ENCODE peak calls at places on chromosome 2, in five cellular contexts. One of them, this sample, is unnamed.

GRCh38 chr2:37343537-37344434 is 644 bp upstream of the QPCT start:
- DNase-seq in posterior vena cava: no peak
- DNase-seq in sciatic nerve: no peak
- DNase-seq in thyroid gland: no peak
- DNase-seq in amygdala: no peak
- DNase-seq in this sample: no peak

GRCh38 chr2:10217499-10217861 is 85.2 kb upstream of the HPCAL1 start:
- DNase-seq in posterior vena cava: peak
- DNase-seq in sciatic nerve: no peak
- DNase-seq in thyroid gland: no peak
- DNase-seq in amygdala: no peak
- DNase-seq in this sample: no peak

GRCh38 chr2:94923196-94923595 is 52.0 kb downstream of the TEKT4 start:
- DNase-seq in amygdala: no peak
- DNase-seq in sciatic nerve: no peak
- DNase-seq in posterior vena cava: no peak
- DNase-seq in thyroid gland: no peak
- DNase-seq in this sample: no peak

GRCh38 chr2:234764378-234764777 is 187.4 kb upstream of the SH3BP4 start:
- DNase-seq in amygdala: no peak
- DNase-seq in posterior vena cava: no peak
- DNase-seq in sciatic nerve: no peak
- DNase-seq in thyroid gland: no peak
- DNase-seq in this sample: no peak

GRCh38 chr2:133045787-133046186 is 375.8 kb upstream of the LYPD1 start:
- DNase-seq in posterior vena cava: no peak
- DNase-seq in sciatic nerve: no peak
- DNase-seq in thyroid gland: no peak
- DNase-seq in amygdala: no peak
- DNase-seq in this sample: no peak

GRCh38 chr2:190657474-190658252 is 8.8 kb downstream of the NAB1 start:
- DNase-seq in sciatic nerve: no peak
- DNase-seq in amygdala: no peak
- DNase-seq in thyroid gland: no peak
- DNase-seq in posterior vena cava: no peak
- DNase-seq in this sample: no peak

GRCh38 chr2:137888845-137889244 is 75.4 kb upstream of the HNMT start:
- DNase-seq in amygdala: no peak
- DNase-seq in posterior vena cava: no peak
- DNase-seq in sciatic nerve: no peak
- DNase-seq in thyroid gland: peak
- DNase-seq in this sample: no peak

GRCh38 chr2:24571828-24572442 is 80.9 kb downstream of the NCOA1 start:
- DNase-seq in amygdala: no peak
- DNase-seq in posterior vena cava: no peak
- DNase-seq in thyroid gland: no peak
- DNase-seq in sciatic nerve: no peak
- DNase-seq in this sample: no peak

GRCh38 chr2:54279385-54279784 is 23.4 kb upstream of the TSPYL6 start:
- DNase-seq in sciatic nerve: no peak
- DNase-seq in posterior vena cava: no peak
- DNase-seq in thyroid gland: no peak
- DNase-seq in amygdala: no peak
- DNase-seq in this sample: no peak

GRCh38 chr2:136049991-136050573 is 64.7 kb upstream of the DARS1 start:
- DNase-seq in thyroid gland: no peak
- DNase-seq in posterior vena cava: no peak
- DNase-seq in amygdala: no peak
- DNase-seq in sciatic nerve: no peak
- DNase-seq in this sample: no peak

GRCh38 chr2:140643761-140644187 is 1487.0 kb downstream of the LRP1B start:
- DNase-seq in sciatic nerve: no peak
- DNase-seq in posterior vena cava: no peak
- DNase-seq in amygdala: no peak
- DNase-seq in thyroid gland: no peak
- DNase-seq in this sample: no peak

GRCh38 chr2:160205511-160205910 is 5.4 kb upstream of the ITGB6 start:
- DNase-seq in amygdala: no peak
- DNase-seq in sciatic nerve: no peak
- DNase-seq in posterior vena cava: peak
- DNase-seq in thyroid gland: peak
- DNase-seq in this sample: no peak

GRCh38 chr2:235605999-235606715 is 112.3 kb downstream of the AGAP1 start:
- DNase-seq in amygdala: no peak
- DNase-seq in thyroid gland: no peak
- DNase-seq in posterior vena cava: peak
- DNase-seq in sciatic nerve: no peak
- DNase-seq in this sample: no peak

GRCh38 chr2:28224648-28225471 is 167.8 kb upstream of the FOSL2 start:
- DNase-seq in thyroid gland: no peak
- DNase-seq in posterior vena cava: no peak
- DNase-seq in sciatic nerve: no peak
- DNase-seq in amygdala: peak
- DNase-seq in this sample: no peak

GRCh38 chr2:71746946-71747501 is 293.7 kb downstream of the DYSF start:
- DNase-seq in thyroid gland: peak
- DNase-seq in amygdala: no peak
- DNase-seq in sciatic nerve: no peak
- DNase-seq in posterior vena cava: peak
- DNase-seq in this sample: no peak

GRCh38 chr2:49936965-49937364 is 782.6 kb upstream of the FSHR start:
- DNase-seq in sciatic nerve: no peak
- DNase-seq in thyroid gland: no peak
- DNase-seq in posterior vena cava: no peak
- DNase-seq in amygdala: no peak
- DNase-seq in this sample: no peak

GRCh38 chr2:156340818-156341481 is 8.4 kb upstream of the NR4A2 start:
- DNase-seq in posterior vena cava: no peak
- DNase-seq in amygdala: no peak
- DNase-seq in sciatic nerve: peak
- DNase-seq in thyroid gland: no peak
- DNase-seq in this sample: peak

GRCh38 chr2:97693476-97693875 is 19.9 kb upstream of the ZAP70 start:
- DNase-seq in amygdala: no peak
- DNase-seq in posterior vena cava: no peak
- DNase-seq in sciatic nerve: no peak
- DNase-seq in thyroid gland: no peak
- DNase-seq in this sample: no peak

GRCh38 chr2:85799215-85799956 is 45.6 kb downstream of the ATOH8 start:
- DNase-seq in sciatic nerve: no peak
- DNase-seq in thyroid gland: no peak
- DNase-seq in posterior vena cava: no peak
- DNase-seq in amygdala: no peak
- DNase-seq in this sample: no peak

GRCh38 chr2:43469094-43469493 is 126.7 kb downstream of the THADA start:
- DNase-seq in amygdala: no peak
- DNase-seq in sciatic nerve: no peak
- DNase-seq in posterior vena cava: no peak
- DNase-seq in thyroid gland: no peak
- DNase-seq in this sample: no peak

GRCh38 chr2:27118525-27119329 is at the start of gene CGREF1:
- DNase-seq in sciatic nerve: no peak
- DNase-seq in thyroid gland: no peak
- DNase-seq in amygdala: peak
- DNase-seq in posterior vena cava: peak
- DNase-seq in this sample: no peak

GRCh38 chr2:26724004-26724750 is 31.7 kb downstream of the KCNK3 start:
- DNase-seq in amygdala: no peak
- DNase-seq in thyroid gland: peak
- DNase-seq in sciatic nerve: peak
- DNase-seq in posterior vena cava: peak
- DNase-seq in this sample: no peak

GRCh38 chr2:54318810-54319209 is 62.8 kb upstream of the TSPYL6 start:
- DNase-seq in posterior vena cava: no peak
- DNase-seq in amygdala: no peak
- DNase-seq in thyroid gland: no peak
- DNase-seq in sciatic nerve: no peak
- DNase-seq in this sample: no peak

GRCh38 chr2:127043367-127044164 is 63.4 kb downstream of the BIN1 start:
- DNase-seq in amygdala: no peak
- DNase-seq in thyroid gland: no peak
- DNase-seq in sciatic nerve: no peak
- DNase-seq in posterior vena cava: no peak
- DNase-seq in this sample: no peak

GRCh38 chr2:104734937-104735586 is 118.9 kb upstream of the POU3F3 start:
- DNase-seq in posterior vena cava: no peak
- DNase-seq in amygdala: no peak
- DNase-seq in sciatic nerve: no peak
- DNase-seq in thyroid gland: no peak
- DNase-seq in this sample: peak

GRCh38 chr2:105375001-105375561 is 23.8 kb downstream of the FHL2 start:
- DNase-seq in amygdala: no peak
- DNase-seq in thyroid gland: no peak
- DNase-seq in sciatic nerve: no peak
- DNase-seq in posterior vena cava: no peak
- DNase-seq in this sample: no peak

GRCh38 chr2:145431181-145431951 is 911.4 kb upstream of the ZEB2 start:
- DNase-seq in posterior vena cava: no peak
- DNase-seq in thyroid gland: no peak
- DNase-seq in sciatic nerve: no peak
- DNase-seq in amygdala: no peak
- DNase-seq in this sample: no peak

GRCh38 chr2:210859314-210859713 is 302.9 kb downstream of the CPS1 start:
- DNase-seq in thyroid gland: no peak
- DNase-seq in amygdala: no peak
- DNase-seq in sciatic nerve: no peak
- DNase-seq in posterior vena cava: no peak
- DNase-seq in this sample: no peak

GRCh38 chr2:55096586-55096985 is 46.3 kb upstream of the RTN4 start:
- DNase-seq in amygdala: no peak
- DNase-seq in sciatic nerve: no peak
- DNase-seq in thyroid gland: peak
- DNase-seq in posterior vena cava: no peak
- DNase-seq in this sample: no peak

GRCh38 chr2:237864030-237864931 is 4.9 kb downstream of the RAMP1 start:
- DNase-seq in posterior vena cava: no peak
- DNase-seq in amygdala: no peak
- DNase-seq in sciatic nerve: no peak
- DNase-seq in thyroid gland: no peak
- DNase-seq in this sample: no peak

GRCh38 chr2:33136056-33136455 is 189.3 kb downstream of the LTBP1 start:
- DNase-seq in thyroid gland: peak
- DNase-seq in amygdala: no peak
- DNase-seq in posterior vena cava: no peak
- DNase-seq in sciatic nerve: no peak
- DNase-seq in this sample: no peak

GRCh38 chr2:133352719-133353118 is 215.5 kb downstream of the NCKAP5 start:
- DNase-seq in sciatic nerve: no peak
- DNase-seq in amygdala: no peak
- DNase-seq in posterior vena cava: no peak
- DNase-seq in thyroid gland: no peak
- DNase-seq in this sample: no peak

GRCh38 chr2:41936751-41937463 is 110.9 kb upstream of the PKDCC start:
- DNase-seq in posterior vena cava: no peak
- DNase-seq in thyroid gland: no peak
- DNase-seq in amygdala: no peak
- DNase-seq in sciatic nerve: no peak
- DNase-seq in this sample: no peak

GRCh38 chr2:101121174-101121573 is 30.0 kb downstream of the TBC1D8 start:
- DNase-seq in amygdala: no peak
- DNase-seq in posterior vena cava: no peak
- DNase-seq in sciatic nerve: no peak
- DNase-seq in thyroid gland: no peak
- DNase-seq in this sample: no peak

GRCh38 chr2:85887566-85888019 is 1.2 kb downstream of the ST3GAL5 start:
- DNase-seq in sciatic nerve: peak
- DNase-seq in amygdala: peak
- DNase-seq in thyroid gland: peak
- DNase-seq in posterior vena cava: peak
- DNase-seq in this sample: peak

GRCh38 chr2:128363991-128364390 is 45.3 kb upstream of the HS6ST1 start:
- DNase-seq in thyroid gland: no peak
- DNase-seq in posterior vena cava: no peak
- DNase-seq in amygdala: no peak
- DNase-seq in sciatic nerve: peak
- DNase-seq in this sample: no peak

GRCh38 chr2:86087936-86088850 is 17.5 kb downstream of the POLR1A start:
- DNase-seq in amygdala: no peak
- DNase-seq in posterior vena cava: peak
- DNase-seq in sciatic nerve: no peak
- DNase-seq in thyroid gland: no peak
- DNase-seq in this sample: no peak

GRCh38 chr2:174597347-174598047 is at the start of gene WIPF1:
- DNase-seq in sciatic nerve: no peak
- DNase-seq in amygdala: no peak
- DNase-seq in thyroid gland: no peak
- DNase-seq in posterior vena cava: no peak
- DNase-seq in this sample: peak

GRCh38 chr2:177106212-177106611 is 106.4 kb upstream of the HNRNPA3 start:
- DNase-seq in sciatic nerve: no peak
- DNase-seq in amygdala: no peak
- DNase-seq in thyroid gland: no peak
- DNase-seq in posterior vena cava: no peak
- DNase-seq in this sample: no peak

This sample was measured in immature natural killer cell.